ENCODE peak calls at places on chromosomes 4 and X, in five cellular contexts. Z, P, A, J and N are unnamed samples.

GRCh38 chr4:182828678-182829025 is 88.5 kb downstream of the DCTD start:
- ATAC-seq in Z (no peak), P (no peak), A (no peak), J (no peak), N (no peak)

GRCh38 chrX:134806707-134807038 is 148.4 kb upstream of the PLAC1 start:
- ATAC-seq in Z (no peak), P (peak), A (no peak), J (no peak), N (no peak)

GRCh38 chr4:147855670-147856069 is 123.8 kb downstream of the ARHGAP10 start:
- ATAC-seq in Z (no peak), P (no peak), A (no peak), J (peak), N (no peak)

GRCh38 chr4:165464338-165464737 is 85.5 kb downstream of the CPE start:
- ATAC-seq in Z (no peak), P (no peak), A (no peak), J (no peak), N (no peak)

GRCh38 chr4:47882228-47882627 is 32.2 kb downstream of the NFXL1 start:
- ATAC-seq in Z (no peak), P (no peak), A (no peak), J (no peak), N (no peak)

GRCh38 chrX:12372111-12372510 is 233.8 kb downstream of the FRMPD4 start:
- ATAC-seq in Z (no peak), P (no peak), A (no peak), J (no peak), N (no peak)

GRCh38 chrX:14209034-14209433 is 179.3 kb upstream of the GEMIN8 start:
- ATAC-seq in Z (no peak), P (no peak), A (no peak), J (no peak), N (no peak)

GRCh38 chr4:94640151-94640550 is 117.6 kb upstream of the BMPR1B start:
- ATAC-seq in Z (no peak), P (no peak), A (no peak), J (no peak), N (no peak)

GRCh38 chr4:97938141-97938540 is 205.1 kb downstream of the STPG2 start:
- ATAC-seq in Z (no peak), P (no peak), A (no peak), J (no peak), N (no peak)

GRCh38 chr4:119746951-119747350 is 118.3 kb upstream of the PDE5A start:
- ATAC-seq in Z (no peak), P (no peak), A (no peak), J (peak), N (no peak)

GRCh38 chr4:157713342-157713741 is 459.5 kb downstream of the GASK1B start:
- ATAC-seq in Z (no peak), P (no peak), A (no peak), J (no peak), N (no peak)

GRCh38 chrX:151896734-151897474 is 15.8 kb upstream of the MAGEA4 start:
- ATAC-seq in Z (no peak), P (no peak), A (no peak), J (no peak), N (no peak)

GRCh38 chrX:139112432-139112831 is 400.9 kb upstream of the FGF13 start:
- ATAC-seq in Z (no peak), P (no peak), A (no peak), J (no peak), N (no peak)

GRCh38 chr4:101199507-101200285 is 147.6 kb downstream of the PPP3CA start:
- ATAC-seq in Z (no peak), P (no peak), A (no peak), J (no peak), N (no peak)

GRCh38 chrX:102517331-102517730 is 792 bp upstream of the TMSB15A start:
- ATAC-seq in Z (no peak), P (no peak), A (no peak), J (peak), N (no peak)

GRCh38 chr4:170248029-170248428 is 158.3 kb upstream of the AADAT start:
- ATAC-seq in Z (no peak), P (no peak), A (no peak), J (no peak), N (no peak)

GRCh38 chrX:123983240-123983639 is 21.7 kb downstream of the STAG2 start:
- ATAC-seq in Z (no peak), P (no peak), A (no peak), J (no peak), N (no peak)

GRCh38 chr4:98928131-98928504 is 815 bp downstream of the EIF4E start:
- ATAC-seq in Z (peak), P (peak), A (peak), J (peak), N (peak)

GRCh38 chr4:2662598-2662997 is 93.5 kb downstream of the TNIP2 start:
- ATAC-seq in Z (no peak), P (no peak), A (no peak), J (no peak), N (no peak)

GRCh38 chrX:16778545-16778944 is 7.7 kb upstream of the TXLNG start:
- ATAC-seq in Z (no peak), P (no peak), A (no peak), J (peak), N (no peak)

GRCh38 chr4:30792616-30793015 is 72.4 kb downstream of the PCDH7 start:
- ATAC-seq in Z (no peak), P (no peak), A (no peak), J (no peak), N (no peak)

GRCh38 chr4:7992846-7993245 is 53.2 kb upstream of the AFAP1 start:
- ATAC-seq in Z (no peak), P (no peak), A (no peak), J (no peak), N (no peak)

GRCh38 chr4:123802082-123802658 is 405.6 kb downstream of the SPRY1 start:
- ATAC-seq in Z (no peak), P (no peak), A (no peak), J (peak), N (no peak)

GRCh38 chr4:1713003-1713397 is 881 bp upstream of the SLBP start:
- ATAC-seq in Z (peak), P (peak), A (peak), J (no peak), N (peak)

GRCh38 chr4:139314047-139314800 is 11.9 kb upstream of the NDUFC1 start:
- ATAC-seq in Z (peak), P (no peak), A (no peak), J (no peak), N (peak)

GRCh38 chr4:168942985-168943384 is 67.1 kb downstream of the CBR4 start:
- ATAC-seq in Z (no peak), P (peak), A (no peak), J (no peak), N (no peak)

GRCh38 chr4:159563257-159563656 is 460.4 kb downstream of the RAPGEF2 start:
- ATAC-seq in Z (no peak), P (no peak), A (no peak), J (no peak), N (no peak)

GRCh38 chr4:143341186-143341755 is 4.6 kb downstream of the GAB1 start:
- ATAC-seq in Z (no peak), P (no peak), A (no peak), J (no peak), N (no peak)